ENCODE peak calls at places on chromosomes 16 and 17, in ten cellular contexts. R, C, B, Q, A, P, W, G, L and Y are unnamed samples.
A peak's percentile ranks its signal among the peaks of the same experiment; 100 is the strongest.

GRCh38 chr17:54505404-54505803 is 395.2 kb upstream of the TOM1L1 start:
- DNase-seq in Q (no peak), P (no peak), G (no peak), C (no peak), B (no peak), W (no peak), R (no peak), L (no peak), A (no peak), Y (no peak)

GRCh38 chr17:4901648-4902344 is 1.1 kb downstream of the CHRNE start:
- DNase-seq in A (peak; percentile 91), L (peak; percentile 28), R (peak; percentile 77), P (peak; percentile 52), Q (no peak), C (peak; percentile 76), W (no peak), G (no peak), B (peak; percentile 23), Y (no peak)

GRCh38 chr17:57604771-57605733 is 140.0 kb downstream of the CCDC182 start:
- DNase-seq in L (peak; percentile 75), W (no peak), B (peak; percentile 89), C (peak; percentile 89), R (peak; percentile 50), A (peak; percentile 73), P (no peak), Q (peak; percentile 51), G (no peak), Y (no peak)

GRCh38 chr17:61575352-61575975 is 15.6 kb downstream of the NACA2 start:
- DNase-seq in W (no peak), L (no peak), A (no peak), R (no peak), Q (no peak), C (no peak), P (no peak), G (peak; percentile 11), B (no peak), Y (no peak)

GRCh38 chr16:89395150-89396142 is 94.9 kb downstream of the ANKRD11 start:
- DNase-seq in W (peak; percentile 95), P (no peak), G (peak; percentile 98), Q (peak; percentile 99), A (peak; percentile 91), C (peak; percentile 69), B (peak; percentile 64), L (no peak), R (peak; percentile 79), Y (peak; percentile 95)

GRCh38 chr16:70267516-70267915 is 15.8 kb upstream of the EXOSC6 start:
- DNase-seq in R (no peak), L (peak; percentile 56), B (no peak), C (peak; percentile 70), W (no peak), A (no peak), Q (peak; percentile 50), P (peak; percentile 72), G (peak; percentile 53), Y (no peak)

GRCh38 chr17:77445030-77445907 is 304.5 kb downstream of the SEC14L1 start:
- DNase-seq in L (peak; percentile 96), C (no peak), R (no peak), P (no peak), A (no peak), G (no peak), B (no peak), W (no peak), Q (peak; percentile 93), Y (no peak)

GRCh38 chr17:8038954-8039610 is at the start of gene ALOX15B:
- DNase-seq in B (no peak), W (no peak), R (no peak), G (no peak), L (no peak), Q (no peak), P (peak; percentile 81), A (peak; percentile 79), C (no peak), Y (no peak)

GRCh38 chr17:39461911-39462641 is 790 bp downstream of the CDK12 start:
- DNase-seq in R (peak; percentile 61), P (peak; percentile 41), Q (peak; percentile 15), B (peak; percentile 57), L (peak; percentile 9), G (no peak), A (peak; percentile 74), C (peak; percentile 84), W (peak; percentile 5), Y (no peak)

GRCh38 chr16:50722960-50723359 is 18.9 kb upstream of the CYLD start:
- DNase-seq in L (no peak), W (no peak), G (no peak), P (no peak), B (no peak), A (no peak), Q (no peak), C (no peak), R (no peak), Y (no peak)

GRCh38 chr16:86604436-86605220 is 26.3 kb downstream of the FOXL1 start:
- DNase-seq in R (no peak), B (no peak), P (no peak), C (no peak), G (no peak), A (no peak), L (no peak), W (no peak), Q (no peak), Y (no peak)

GRCh38 chr17:64008346-64008745 is 10.2 kb downstream of the PRR29 start:
- DNase-seq in B (no peak), Q (no peak), P (no peak), C (no peak), A (no peak), G (no peak), R (no peak), L (no peak), W (no peak), Y (no peak)

GRCh38 chr17:60534010-60534555 is 8.0 kb upstream of the APPBP2 start:
- DNase-seq in B (no peak), C (no peak), L (no peak), A (no peak), R (no peak), G (no peak), W (peak; percentile 25), P (no peak), Q (no peak), Y (no peak)

GRCh38 chr16:12323007-12323699 is 346.6 kb downstream of the SNX29 start:
- DNase-seq in Q (no peak), P (no peak), L (no peak), W (no peak), G (no peak), B (no peak), A (no peak), R (no peak), C (no peak), Y (no peak)

GRCh38 chr16:84302111-84302954 is 7.7 kb downstream of the WFDC1 start:
- DNase-seq in L (no peak), Q (no peak), W (no peak), P (no peak), B (no peak), G (no peak), C (no peak), R (no peak), A (no peak), Y (no peak)

GRCh38 chr16:24151482-24151939 is 104.6 kb upstream of the CACNG3 start:
- DNase-seq in C (no peak), P (no peak), A (no peak), W (no peak), R (no peak), G (no peak), L (no peak), Q (no peak), B (no peak), Y (no peak)

GRCh38 chr17:3049705-3050295 is 13.6 kb downstream of the OR1D5 start:
- DNase-seq in Q (no peak), W (no peak), B (no peak), C (no peak), R (no peak), L (no peak), A (no peak), P (peak; percentile 28), G (peak; percentile 35), Y (no peak)

GRCh38 chr16:70692481-70693203 is 6.8 kb upstream of the MTSS2 start:
- DNase-seq in G (no peak), W (no peak), R (peak; percentile 25), C (no peak), Q (no peak), A (no peak), B (peak; percentile 48), P (no peak), L (no peak), Y (no peak)

GRCh38 chr16:9334091-9334490 is 242.6 kb downstream of the HAPSTR1 start:
- DNase-seq in Q (no peak), L (no peak), R (no peak), A (no peak), W (no peak), C (peak; percentile 10), B (no peak), G (no peak), P (no peak), Y (no peak)

GRCh38 chr17:53837131-53837530 is 14.4 kb downstream of the KIF2B start:
- DNase-seq in B (no peak), A (no peak), Q (no peak), L (no peak), G (peak; percentile 3), P (no peak), C (no peak), W (no peak), R (no peak), Y (no peak)